ENCODE peak calls at places on chromosomes 6 and 20, in four cellular contexts. J is brain microvascular endothelial cell, W is SHP77 treated with DMSO at 0.1 percent for 48 hours, A is B cell. Y is an unnamed sample.

GRCh38 chr6:71468841-71469750 is 180.5 kb downstream of the OGFRL1 start:
- DNase-seq in A (no peak), W (no peak), J (peak; percentile 90), Y (no peak)

GRCh38 chr6:43020052-43020705 is 1.2 kb upstream of the RRP36 start:
- DNase-seq in J (no peak), A (no peak), W (no peak), Y (no peak)

GRCh38 chr20:50762045-50762422 is 30.7 kb downstream of the PARD6B start:
- DNase-seq in A (no peak), J (no peak), W (no peak), Y (no peak)

GRCh38 chr6:146357578-146358340 is 185.9 kb upstream of the RAB32 start:
- DNase-seq in A (no peak), W (no peak), J (peak; percentile 77), Y (no peak)

GRCh38 chr20:63969851-63970713 is at the start of gene ZNF512B:
- DNase-seq in J (no peak), W (no peak), A (peak; percentile 84), Y (peak; percentile 45)

GRCh38 chr6:3426817-3427739 is 29.8 kb downstream of the SLC22A23 start:
- DNase-seq in J (no peak), W (no peak), A (no peak), Y (peak; percentile 80)

GRCh38 chr20:32534661-32535240 is 50.4 kb downstream of the NOL4L start:
- DNase-seq in J (no peak), W (no peak), A (no peak), Y (no peak)

GRCh38 chr6:6783736-6784135 is 195.2 kb downstream of the LY86 start:
- DNase-seq in J (peak; percentile 15), W (no peak), A (no peak), Y (no peak)

GRCh38 chr6:67875877-67876383 is 759.2 kb upstream of the ADGRB3 start:
- DNase-seq in J (no peak), A (no peak), W (no peak), Y (no peak)

GRCh38 chr6:168459572-168459971 is 18.6 kb downstream of the SMOC2 start:
- DNase-seq in J (no peak), A (no peak), W (no peak), Y (no peak)

GRCh38 chr6:26613717-26614683 is 17.2 kb downstream of the ABT1 start:
- DNase-seq in W (no peak), A (peak; percentile 37), J (no peak), Y (no peak)

GRCh38 chr6:119247504-119247903 is 102.1 kb downstream of the MAN1A1 start:
- DNase-seq in J (no peak), W (no peak), A (no peak), Y (no peak)

GRCh38 chr6:6820688-6821238 is 232.2 kb downstream of the LY86 start:
- DNase-seq in W (no peak), A (no peak), J (no peak), Y (no peak)

GRCh38 chr6:141118991-141119390 is 1013.7 kb upstream of the GJE1 start:
- DNase-seq in A (no peak), J (no peak), W (no peak), Y (no peak)